ENCODE peak calls at places on chromosomes 2 and 18, in seven cellular contexts. D is fibroblast of mammary gland, V is AG04449, O is mammary epithelial cell, X is body of pancreas, P is BJ, W is HCT116. T is an unnamed sample.
A peak's percentile ranks its signal among the peaks of the same experiment; 100 is the strongest.

GRCh38 chr2:168976034-168976654 is 55.0 kb downstream of the ABCB11 start:
- DNase-seq in D (no peak), P (no peak), V (no peak), O (no peak), X (no peak), W (no peak), T (no peak)

GRCh38 chr2:15959331-15960153 is 19.2 kb downstream of the MYCN start:
- DNase-seq in D (no peak), V (no peak), P (no peak), X (no peak), W (no peak), O (no peak), T (no peak)

GRCh38 chr2:240255811-240256703 is 115.6 kb upstream of the OTOS start:
- DNase-seq in V (no peak), D (no peak), X (peak; percentile 76), O (peak; percentile 68), W (no peak), P (no peak), T (no peak)

GRCh38 chr2:234497592-234498023 is 727 bp upstream of the ARL4C start:
- DNase-seq in D (no peak), P (no peak), X (no peak), O (no peak), W (no peak), V (no peak), T (no peak)

GRCh38 chr18:52936931-52937330 is 596.9 kb downstream of the DCC start:
- DNase-seq in X (no peak), W (no peak), V (peak; percentile 38), P (no peak), D (no peak), O (peak; percentile 12), T (no peak)

GRCh38 chr2:144367030-144367429 is 152.9 kb downstream of the ZEB2 start:
- DNase-seq in D (no peak), W (no peak), O (no peak), V (no peak), P (no peak), X (no peak), T (no peak)

GRCh38 chr18:59690216-59691045 is 6.8 kb downstream of the CCBE1 start:
- DNase-seq in W (no peak), V (no peak), O (no peak), D (peak; percentile 45), X (no peak), P (no peak), T (no peak)

GRCh38 chr2:60442608-60443007 is 110.8 kb downstream of the BCL11A start:
- DNase-seq in D (no peak), X (no peak), W (no peak), P (no peak), O (peak; percentile 54), V (peak; percentile 29), T (no peak)

GRCh38 chr18:48879008-48879431 is 71.7 kb downstream of the SMAD7 start:
- DNase-seq in P (no peak), D (no peak), W (no peak), V (no peak), O (no peak), X (peak; percentile 66), T (no peak)

GRCh38 chr2:41994177-41994576 is 53.6 kb upstream of the PKDCC start:
- DNase-seq in W (no peak), P (no peak), D (peak; percentile 93), V (peak; percentile 53), X (no peak), O (no peak), T (no peak)

GRCh38 chr2:9092383-9093282 is 89.1 kb upstream of the MBOAT2 start:
- DNase-seq in X (no peak), D (no peak), W (no peak), P (no peak), V (no peak), O (no peak), T (peak; percentile 34)

GRCh38 chr18:3183103-3183717 is 36.6 kb downstream of the MYOM1 start:
- DNase-seq in D (no peak), O (no peak), P (no peak), V (no peak), X (no peak), W (no peak), T (no peak)

GRCh38 chr2:171169839-171170238 is 9.1 kb upstream of the TLK1 start:
- DNase-seq in D (no peak), W (no peak), P (no peak), X (no peak), V (no peak), O (no peak), T (no peak)

GRCh38 chr2:202147775-202148174 is 74.7 kb downstream of the KIAA2012 start:
- DNase-seq in W (no peak), D (peak; percentile 68), O (no peak), X (no peak), V (no peak), P (no peak), T (no peak)

GRCh38 chr18:317618-318017 is 49.8 kb upstream of the THOC1 start:
- DNase-seq in X (no peak), P (no peak), V (no peak), O (no peak), D (no peak), W (no peak), T (no peak)

GRCh38 chr2:156466739-156467405 is 30.7 kb downstream of the GPD2 start:
- DNase-seq in X (peak; percentile 56), D (peak; percentile 71), V (no peak), O (no peak), P (no peak), W (no peak), T (no peak)

GRCh38 chr2:178882666-178883440 is 75.6 kb upstream of the TTN start:
- DNase-seq in P (no peak), O (peak; percentile 61), X (peak; percentile 45), W (no peak), D (peak; percentile 93), V (no peak), T (no peak)

GRCh38 chr2:45212953-45213635 is 203.8 kb upstream of the SIX2 start:
- DNase-seq in P (no peak), V (no peak), D (no peak), X (no peak), W (no peak), O (no peak), T (no peak)

GRCh38 chr2:119487434-119488244 is 36.6 kb downstream of the SCTR start:
- DNase-seq in P (no peak), V (no peak), W (no peak), X (peak; percentile 95), D (no peak), O (no peak), T (no peak)

GRCh38 chr18:61955644-61956043 is 62.8 kb upstream of the RNF152 start:
- DNase-seq in P (no peak), X (no peak), D (no peak), W (no peak), V (no peak), O (no peak), T (peak; percentile 39)

GRCh38 chr2:122203523-122203922 is 448.1 kb downstream of the TSN start:
- DNase-seq in W (no peak), X (no peak), V (peak; percentile 3), O (peak; percentile 54), D (peak; percentile 81), P (peak; percentile 19), T (no peak)

GRCh38 chr2:176175729-176176074 is 12.8 kb upstream of the HOXD1 start:
- DNase-seq in P (no peak), X (no peak), D (no peak), W (no peak), O (no peak), V (no peak), T (no peak)

GRCh38 chr2:176178807-176179271 is 9.6 kb upstream of the HOXD1 start:
- DNase-seq in P (no peak), V (no peak), X (no peak), W (no peak), O (no peak), D (no peak), T (no peak)

GRCh38 chr2:176178271-176178806 is 10.1 kb upstream of the HOXD1 start:
- DNase-seq in P (no peak), W (no peak), X (no peak), V (no peak), O (peak; percentile 68), D (peak; percentile 57), T (no peak)

GRCh38 chr2:176176233-176176632 is 12.2 kb upstream of the HOXD1 start:
- DNase-seq in W (no peak), O (no peak), X (no peak), D (no peak), P (no peak), V (no peak), T (no peak)

GRCh38 chr2:176177580-176178270 is 10.7 kb upstream of the HOXD1 start:
- DNase-seq in P (no peak), D (no peak), V (no peak), W (no peak), X (no peak), O (no peak), T (no peak)
- H3K4me3 ChIP-seq in P (no peak overlapping the region), D (peak overlapping the region; percentile 50), V (peak overlapping the region; percentile 60), W (no peak overlapping the region), X (no peak overlapping the region), O (no peak overlapping the region), T (peak overlapping the region; percentile 37)

GRCh38 chr2:216792222-216793001 is 67.5 kb downstream of the TNP1 start:
- DNase-seq in D (peak; percentile 22), V (no peak), P (peak; percentile 82), W (no peak), O (peak; percentile 32), X (peak; percentile 32), T (no peak)
- TF ChIP-seq CTCF in D (no peak), V (peak; percentile 2), P (peak; percentile 29), W (no peak), O (no peak), X (no peak), T (no peak)

GRCh38 chr2:107338059-107338458 is 452.1 kb upstream of the ST6GAL2 start:
- DNase-seq in D (peak; percentile 43), O (no peak), W (no peak), V (no peak), X (no peak), P (no peak), T (no peak)

GRCh38 chr2:107334311-107334710 is 448.3 kb upstream of the ST6GAL2 start:
- DNase-seq in X (no peak), D (peak; percentile 45), V (no peak), W (no peak), O (no peak), P (no peak), T (no peak)

GRCh38 chr2:107337209-107337898 is 451.4 kb upstream of the ST6GAL2 start:
- DNase-seq in W (no peak), V (peak; percentile 36), P (no peak), X (no peak), O (no peak), D (peak; percentile 94), T (no peak)

GRCh38 chr2:107338571-107338970 is 452.6 kb upstream of the ST6GAL2 start:
- DNase-seq in D (no peak), O (no peak), V (no peak), W (no peak), P (no peak), X (no peak), T (no peak)

GRCh38 chr2:107336536-107336935 is 450.6 kb upstream of the ST6GAL2 start:
- DNase-seq in P (no peak), W (no peak), V (no peak), X (no peak), D (peak; percentile 48), O (no peak), T (no peak)
- H3K4me3 ChIP-seq in P (no peak overlapping the region), W (no peak overlapping the region), V (no peak overlapping the region), X (no peak overlapping the region), D (no peak overlapping the region), O (no peak overlapping the region), T (no peak overlapping the region)

DNA sequence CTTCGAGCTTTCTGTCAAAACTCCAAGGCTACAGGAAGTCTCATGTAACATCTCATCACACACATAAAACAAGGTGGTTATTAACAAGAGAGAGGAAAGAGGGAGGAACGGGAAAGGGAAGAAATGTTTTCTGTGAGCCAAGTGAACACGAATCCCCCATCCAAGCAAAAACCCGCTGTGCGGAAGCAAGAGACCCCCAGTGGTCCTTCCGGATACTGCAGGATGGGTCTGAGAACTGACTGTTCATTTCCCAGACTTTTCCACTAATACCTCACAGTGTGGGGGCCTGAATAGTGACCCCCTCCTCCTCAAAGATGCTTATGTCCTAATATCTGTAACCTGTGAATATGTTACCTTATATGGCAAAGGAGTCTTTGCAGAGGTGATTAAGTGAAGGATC is 19.0 kb upstream of the DIPK1C start:
- DNase-seq in X (no peak), V (no peak), D (peak; percentile 27), O (no peak), W (no peak), P (no peak), T (no peak)
- TF ChIP-seq CTCF in X (no peak), V (peak; percentile 66), D (peak; percentile 81), O (peak; percentile 44), W (peak; percentile 33), P (peak; percentile 56), T (peak; percentile 53)

T was measured in GM12864.